ENCODE peak calls at places on chromosomes 1 and 21, in eight cellular contexts. I, R, P, Q, M, O, T and K are unnamed samples.
A peak's percentile ranks its signal among the peaks of the same experiment; 100 is the strongest.

GRCh38 chr1:89070509-89070908 is 5.5 kb upstream of the GBP1 start:
- DNase-seq in I (no peak), R (no peak), P (no peak), Q (no peak), M (no peak), O (no peak), T (no peak), K (no peak)

GRCh38 chr1:2555634-2556276 is 416 bp upstream of the TNFRSF14 start:
- DNase-seq in I (peak; percentile 92), R (peak; percentile 81), P (no peak), Q (no peak), M (peak; percentile 49), O (no peak), T (no peak), K (peak; percentile 79)

GRCh38 chr1:200041337-200042118 is 14.0 kb downstream of the NR5A2 start:
- DNase-seq in I (peak; percentile 45), R (no peak), P (no peak), Q (no peak), M (no peak), O (peak; percentile 74), T (peak; percentile 41), K (peak; percentile 41)

GRCh38 chr1:30801826-30802198 is 44.2 kb upstream of the LAPTM5 start:
- DNase-seq in I (peak; percentile 88), R (peak; percentile 84), P (peak; percentile 84), Q (peak; percentile 89), M (peak; percentile 63), O (peak; percentile 92), T (peak; percentile 97), K (peak; percentile 79)

GRCh38 chr1:12184008-12184681 is 17.4 kb downstream of the TNFRSF1B start:
- DNase-seq in I (peak; percentile 61), R (peak; percentile 86), P (peak; percentile 53), Q (no peak), M (peak; percentile 90), O (no peak), T (no peak), K (no peak)

GRCh38 chr1:94617139-94617805 is 75.7 kb upstream of the F3 start:
- DNase-seq in I (no peak), R (no peak), P (no peak), Q (no peak), M (peak; percentile 45), O (no peak), T (no peak), K (no peak)

GRCh38 chr1:36539526-36539925 is 56.8 kb upstream of the CSF3R start:
- DNase-seq in I (no peak), R (no peak), P (no peak), Q (no peak), M (no peak), O (no peak), T (no peak), K (no peak)

GRCh38 chr1:45864765-45865164 is 61.4 kb downstream of the MAST2 start:
- DNase-seq in I (no peak), R (no peak), P (no peak), Q (no peak), M (peak; percentile 48), O (no peak), T (no peak), K (no peak)

GRCh38 chr1:94955767-94956632 is 29.1 kb upstream of the CNN3 start:
- DNase-seq in I (peak; percentile 49), R (peak; percentile 40), P (no peak), Q (no peak), M (peak; percentile 48), O (no peak), T (no peak), K (no peak)

GRCh38 chr1:33036051-33036525 is 595 bp downstream of the AK2 start:
- DNase-seq in I (no peak), R (no peak), P (peak; percentile 49), Q (no peak), M (peak; percentile 10), O (peak; percentile 26), T (no peak), K (no peak)

GRCh38 chr1:154803203-154803920 is 66.7 kb downstream of the KCNN3 start:
- DNase-seq in I (no peak), R (no peak), P (no peak), Q (no peak), M (no peak), O (no peak), T (no peak), K (no peak)

GRCh38 chr1:46247433-46248121 is at the start of gene RAD54L:
- DNase-seq in I (peak; percentile 99), R (peak; percentile 98), P (peak; percentile 98), Q (peak; percentile 95), M (peak; percentile 99), O (peak; percentile 100), T (peak; percentile 99), K (peak; percentile 98)

GRCh38 chr21:37337179-37337578 is 29.4 kb upstream of the DYRK1A start:
- DNase-seq in I (no peak), R (no peak), P (no peak), Q (no peak), M (no peak), O (no peak), T (no peak), K (no peak)

GRCh38 chr1:162016616-162017015 is 7.1 kb downstream of the OLFML2B start:
- DNase-seq in I (no peak), R (no peak), P (no peak), Q (no peak), M (no peak), O (no peak), T (no peak), K (no peak)

GRCh38 chr1:100134872-100135271 is 1.9 kb downstream of the TRMT13 start:
- DNase-seq in I (no peak), R (no peak), P (no peak), Q (no peak), M (no peak), O (no peak), T (no peak), K (no peak)

GRCh38 chr1:154295408-154296235 is 23.2 kb downstream of the HAX1 start:
- DNase-seq in I (no peak), R (no peak), P (peak; percentile 48), Q (no peak), M (peak; percentile 10), O (peak; percentile 18), T (no peak), K (no peak)

GRCh38 chr1:8525291-8526275 is 207.7 kb downstream of the SLC45A1 start:
- DNase-seq in I (peak; percentile 91), R (peak; percentile 75), P (peak; percentile 51), Q (peak; percentile 16), M (peak; percentile 99), O (peak; percentile 81), T (peak; percentile 63), K (peak; percentile 49)

DNA sequence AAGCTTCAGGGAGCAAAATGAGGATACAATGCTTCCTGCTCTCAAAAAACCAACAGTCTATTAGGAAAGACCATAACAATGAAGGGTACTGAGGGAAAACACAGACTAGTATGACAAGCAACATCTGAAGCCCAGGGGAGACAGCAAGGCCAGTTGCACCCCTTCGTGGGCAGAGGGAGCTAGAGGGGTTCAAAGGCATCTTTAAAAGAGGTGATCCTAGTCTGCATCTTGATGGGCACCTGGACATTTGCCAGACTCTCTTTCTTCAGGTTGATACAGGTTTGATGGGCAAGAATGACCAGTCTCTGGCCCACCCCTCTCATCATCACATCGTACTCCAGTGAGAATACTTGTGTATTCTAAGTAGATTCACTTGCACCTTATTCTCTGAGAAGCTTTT is 177.7 kb downstream of the VAV3 start:
- DNase-seq in I (no peak), R (no peak), P (no peak), Q (no peak), M (no peak), O (peak; percentile 69), T (peak; percentile 48), K (no peak)
- TF ChIP-seq CTCF in I (no peak), R (no peak), P (no peak), Q (peak; percentile 14), M (no peak), O (peak; percentile 62), T (no peak), K (peak; percentile 42)

DNA sequence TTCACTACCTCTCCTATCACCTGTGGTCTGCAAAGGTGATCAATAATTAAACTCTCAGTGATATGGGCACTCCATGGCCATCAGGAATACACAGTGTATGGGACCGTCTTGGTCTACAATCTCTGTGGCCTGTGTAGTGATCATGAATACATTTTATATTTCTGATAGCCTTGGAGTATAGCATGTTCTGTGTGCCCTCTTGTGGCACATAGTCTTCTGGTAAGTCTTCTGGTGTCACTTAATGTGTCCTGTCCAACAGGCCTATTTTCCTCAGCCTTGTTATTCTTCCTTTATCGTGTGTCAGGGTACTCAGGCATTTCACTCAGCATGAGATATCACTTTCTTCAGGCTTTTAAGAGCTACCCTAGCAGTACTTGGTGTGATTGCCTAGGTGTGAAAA is 393.6 kb downstream of the AGBL4 start:
- DNase-seq in I (no peak), R (no peak), P (no peak), Q (no peak), M (no peak), O (no peak), T (no peak), K (no peak)
- TF ChIP-seq CTCF in I (no peak), R (no peak), P (no peak), Q (no peak), M (no peak), O (no peak), T (no peak), K (no peak)

GRCh38 chr1:183241446-183241845 is 55.4 kb downstream of the LAMC2 start:
- DNase-seq in I (no peak), R (no peak), P (no peak), Q (no peak), M (no peak), O (no peak), T (no peak), K (no peak)

GRCh38 chr1:183242556-183242955 is 56.5 kb downstream of the LAMC2 start:
- DNase-seq in I (no peak), R (no peak), P (no peak), Q (no peak), M (peak; percentile 28), O (no peak), T (no peak), K (no peak)

GRCh38 chr1:183238071-183238470 is 52.0 kb downstream of the LAMC2 start:
- DNase-seq in I (no peak), R (no peak), P (no peak), Q (no peak), M (peak; percentile 36), O (no peak), T (no peak), K (no peak)

GRCh38 chr1:183239220-183239742 is 53.2 kb downstream of the LAMC2 start:
- DNase-seq in I (no peak), R (no peak), P (no peak), Q (no peak), M (no peak), O (no peak), T (no peak), K (no peak)

GRCh38 chr1:183239793-183240625 is 53.9 kb downstream of the LAMC2 start:
- DNase-seq in I (no peak), R (peak; percentile 52), P (no peak), Q (no peak), M (no peak), O (no peak), T (no peak), K (no peak)
- TF ChIP-seq CTCF in I (no peak), R (no peak), P (no peak), Q (no peak), M (no peak), O (no peak), T (no peak), K (no peak)

DNA sequence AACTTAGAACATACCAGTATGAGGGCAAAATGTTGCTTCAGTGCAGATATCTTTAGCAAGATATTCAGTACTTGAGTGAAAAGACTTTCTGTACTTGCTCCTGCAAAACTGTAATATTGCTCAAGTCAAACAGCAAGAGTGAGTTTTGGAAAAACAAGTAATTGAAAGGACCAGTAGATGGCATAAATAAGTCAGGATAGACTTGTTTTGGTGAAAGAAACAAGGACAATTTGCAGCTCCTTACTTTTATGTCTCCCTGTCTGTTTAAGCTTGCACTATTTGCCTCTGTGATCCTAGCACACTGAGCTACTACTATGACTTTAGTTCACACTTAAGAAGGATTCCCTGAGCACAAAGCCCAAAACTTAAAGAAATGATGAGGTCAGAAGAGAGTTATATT is 39.1 kb downstream of the IFI44 start:
- DNase-seq in I (no peak), R (no peak), P (no peak), Q (no peak), M (peak; percentile 79), O (peak; percentile 20), T (no peak), K (peak; percentile 6)
- TF ChIP-seq CTCF in I (no peak), R (peak; percentile 18), P (no peak), Q (no peak), M (peak; percentile 28), O (peak; percentile 37), T (no peak), K (no peak)